ENCODE peak calls at places on chromosomes 2 and 18, in seven cellular contexts. E is IMR-90, B is mesendoderm, G is mesenchymal stem cell, O is trophoblast cell, Z is neuronal stem cell, S is H1. M is an unnamed sample.

GRCh38 chr2:9325428-9325827 is 97.9 kb downstream of the ITGB1BP1 start:
- DNase-seq in E (no peak), B (no peak), G (no peak), O (no peak), Z (no peak), S (no peak), M (no peak)

GRCh38 chr2:231058761-231059550 is 2.3 kb downstream of the PSMD1 start:
- DNase-seq in E (peak; percentile 22), B (no peak), G (peak; percentile 64), O (no peak), Z (no peak), S (no peak), M (no peak)

GRCh38 chr2:178860551-178860950 is 53.3 kb upstream of the TTN start:
- DNase-seq in E (no peak), B (no peak), G (no peak), O (no peak), Z (no peak), S (no peak), M (no peak)

GRCh38 chr2:134491796-134492441 is 226.9 kb downstream of the TMEM163 start:
- DNase-seq in E (no peak), B (peak; percentile 46), G (no peak), O (no peak), Z (no peak), S (no peak), M (no peak)

GRCh38 chr2:32136097-32136496 is 29.6 kb upstream of the SLC30A6 start:
- DNase-seq in E (peak; percentile 60), B (no peak), G (peak; percentile 48), O (no peak), Z (no peak), S (no peak), M (no peak)

GRCh38 chr18:1659190-1659589 is 754.5 kb downstream of the ADCYAP1 start:
- DNase-seq in E (no peak), B (peak; percentile 54), G (no peak), O (no peak), Z (no peak), S (no peak), M (no peak)

GRCh38 chr2:15748736-15749323 is 157.2 kb downstream of the DDX1 start:
- DNase-seq in E (no peak), B (peak; percentile 94), G (peak; percentile 26), O (peak; percentile 59), Z (peak; percentile 67), S (peak; percentile 62), M (peak; percentile 86)

GRCh38 chr2:28639092-28639691 is 112.4 kb upstream of the PPP1CB start:
- DNase-seq in E (no peak), B (no peak), G (no peak), O (peak; percentile 46), Z (no peak), S (no peak), M (no peak)

GRCh38 chr18:73060666-73061270 is 193.0 kb upstream of the NETO1 start:
- DNase-seq in E (no peak), B (no peak), G (no peak), O (no peak), Z (no peak), S (no peak), M (no peak)

GRCh38 chr2:6627316-6627715 is 238.4 kb downstream of the CMPK2 start:
- DNase-seq in E (no peak), B (no peak), G (peak; percentile 28), O (no peak), Z (no peak), S (no peak), M (no peak)

GRCh38 chr2:223549215-223549614 is 52.9 kb downstream of the SCG2 start:
- DNase-seq in E (peak; percentile 95), B (peak; percentile 24), G (peak; percentile 82), O (peak; percentile 90), Z (no peak), S (no peak), M (no peak)

GRCh38 chr2:216742411-216742810 is 47.1 kb upstream of the IGFBP5 start:
- DNase-seq in E (no peak), B (no peak), G (peak; percentile 73), O (no peak), Z (no peak), S (no peak), M (no peak)

GRCh38 chr2:128416366-128416765 is 97.7 kb upstream of the HS6ST1 start:
- DNase-seq in E (no peak), B (no peak), G (no peak), O (no peak), Z (no peak), S (no peak), M (peak; percentile 33)

GRCh38 chr2:45382744-45383143 is 228.3 kb downstream of the SRBD1 start:
- DNase-seq in E (peak; percentile 65), B (no peak), G (peak; percentile 5), O (no peak), Z (no peak), S (no peak), M (no peak)

GRCh38 chr18:44973282-44973681 is 292.6 kb downstream of the SETBP1 start:
- DNase-seq in E (no peak), B (peak; percentile 66), G (peak; percentile 18), O (no peak), Z (no peak), S (no peak), M (no peak)

GRCh38 chr2:207163815-207164747 is 1.7 kb downstream of the KLF7 start:
- DNase-seq in E (peak; percentile 48), B (peak; percentile 55), G (peak; percentile 67), O (peak; percentile 67), Z (no peak), S (no peak), M (no peak)

GRCh38 chr18:10245517-10246175 is 208.8 kb upstream of the APCDD1 start:
- DNase-seq in E (no peak), B (no peak), G (no peak), O (no peak), Z (no peak), S (no peak), M (no peak)

GRCh38 chr2:127596311-127597045 is 49.5 kb upstream of the GPR17 start:
- DNase-seq in E (no peak), B (no peak), G (no peak), O (no peak), Z (no peak), S (no peak), M (no peak)

GRCh38 chr18:13447621-13448020 is 229.1 kb downstream of the LDLRAD4 start:
- DNase-seq in E (peak; percentile 48), B (peak; percentile 84), G (peak; percentile 48), O (peak; percentile 95), Z (no peak), S (no peak), M (peak; percentile 47)

GRCh38 chr2:125979886-125980285 is 676.1 kb upstream of the GYPC start:
- DNase-seq in E (no peak), B (no peak), G (no peak), O (no peak), Z (no peak), S (no peak), M (no peak)

GRCh38 chr2:220847587-220847986 is 724.5 kb downstream of the EPHA4 start:
- DNase-seq in E (peak; percentile 93), B (no peak), G (peak; percentile 49), O (no peak), Z (no peak), S (no peak), M (no peak)

GRCh38 chr2:65922030-65922429 is 489.6 kb upstream of the SPRED2 start:
- DNase-seq in E (no peak), B (no peak), G (no peak), O (no peak), Z (no peak), S (no peak), M (no peak)

GRCh38 chr2:29788066-29788465 is 133.3 kb downstream of the ALK start:
- DNase-seq in E (no peak), B (no peak), G (no peak), O (no peak), Z (no peak), S (no peak), M (no peak)

GRCh38 chr2:23376972-23377371 is 8.0 kb upstream of the KLHL29 start:
- DNase-seq in E (peak; percentile 65), B (no peak), G (peak; percentile 34), O (no peak), Z (no peak), S (no peak), M (no peak)

GRCh38 chr2:23376075-23376474 is 8.9 kb upstream of the KLHL29 start:
- DNase-seq in E (no peak), B (no peak), G (no peak), O (no peak), Z (no peak), S (no peak), M (no peak)

GRCh38 chr2:23379220-23379695 is 5.7 kb upstream of the KLHL29 start:
- DNase-seq in E (no peak), B (no peak), G (no peak), O (no peak), Z (no peak), S (no peak), M (no peak)

GRCh38 chr2:23378496-23378895 is 6.5 kb upstream of the KLHL29 start:
- DNase-seq in E (no peak), B (no peak), G (no peak), O (peak; percentile 74), Z (no peak), S (no peak), M (no peak)

GRCh38 chr2:23377772-23378171 is 7.2 kb upstream of the KLHL29 start:
- DNase-seq in E (no peak), B (no peak), G (no peak), O (no peak), Z (no peak), S (no peak), M (no peak)
- H3K27me3 ChIP-seq in E (peaks cover 3% of the 10 kb centered on the region), B (no peaks in the 10 kb centered on the region), G (no peaks in the 10 kb centered on the region), O (no peaks in the 10 kb centered on the region), Z (peaks cover 35% of the 10 kb centered on the region), S (peaks cover 8% of the 10 kb centered on the region), M (no peaks in the 10 kb centered on the region)

DNA sequence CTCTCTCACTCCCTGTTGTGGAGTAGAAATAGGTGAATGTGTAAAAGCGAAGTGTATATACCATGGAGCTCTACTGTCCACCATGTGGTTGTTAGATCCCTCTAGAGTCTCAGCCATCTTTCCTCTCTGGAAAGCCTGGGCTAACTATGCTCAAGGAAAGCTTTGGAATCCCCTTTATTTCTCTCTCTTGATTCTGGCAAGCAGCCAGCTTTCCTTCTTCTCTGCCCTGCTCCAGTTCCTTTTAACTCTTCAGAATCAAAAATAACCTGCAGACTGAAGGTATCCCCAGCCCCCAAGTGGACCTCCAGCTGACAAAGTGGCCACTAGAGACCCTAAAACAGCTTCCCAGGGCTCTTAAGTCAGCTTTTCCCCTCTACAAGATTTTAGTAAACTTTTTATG is 381.9 kb downstream of the PLCL1 start:
- DNase-seq in E (no peak), B (no peak), G (no peak), O (no peak), Z (no peak), S (no peak), M (no peak)
- H3K18ac ChIP-seq in E (no peak overlapping the region), B (no peak overlapping the region), G (no peak overlapping the region), O (no peak overlapping the region), Z (no peak overlapping the region), S (no peak overlapping the region), M (no peak overlapping the region)

GRCh38 chr2:72965770-72966430 is 48.6 kb downstream of the EMX1 start:
- DNase-seq in E (no peak), B (peak; percentile 81), G (no peak), O (peak; percentile 87), Z (no peak), S (no peak), M (no peak)
- H2BK120ac ChIP-seq in E (no peak overlapping the region), B (no peak overlapping the region), G (no peak overlapping the region), O (no peak overlapping the region), Z (no peak overlapping the region), S (no peak overlapping the region), M (no peak overlapping the region)

DNA sequence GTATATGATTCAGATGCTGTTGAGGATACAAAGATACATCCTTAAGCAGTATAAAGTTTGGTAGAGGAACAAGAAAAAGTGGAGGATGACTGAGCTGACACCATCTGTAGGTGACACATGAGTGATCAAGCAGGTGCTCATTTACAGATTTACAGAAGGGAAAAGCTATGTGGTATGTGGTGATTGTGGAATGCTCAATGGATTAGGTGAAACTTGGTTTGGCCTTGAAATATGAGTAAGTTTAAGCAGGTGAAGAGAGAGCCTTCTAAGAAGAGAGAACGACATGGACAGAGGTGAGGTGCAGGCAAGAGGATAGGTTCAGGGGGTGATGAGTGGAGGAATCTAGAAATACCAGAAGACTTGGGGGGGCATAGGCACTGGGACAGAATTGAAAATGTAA is 5.9 kb downstream of the ASXL3 start:
- DNase-seq in E (no peak), B (no peak), G (no peak), O (no peak), Z (no peak), S (no peak), M (no peak)
- H3K27me3 ChIP-seq in E (peaks cover 7% of the 10 kb centered on the region), B (peaks cover 5% of the 10 kb centered on the region), G (no peaks in the 10 kb centered on the region), O (no peaks in the 10 kb centered on the region), Z (no peaks in the 10 kb centered on the region), S (peaks cover 9% of the 10 kb centered on the region), M (peaks cover 4% of the 10 kb centered on the region)

M was measured in H9.